ENCODE peak calls at places on chromosomes 1 and 21, in seven cellular contexts. P is D721Med, H is IMR-90, X is sigmoid colon, Z is Caco-2, R is psoas muscle, U is heart right ventricle. Q is an unnamed sample.

GRCh38 chr1:183476081-183476480 is 3.8 kb downstream of the SMG7 start:
- DNase-seq in Z (no peak), R (no peak), X (no peak), P (no peak), U (no peak), H (no peak), Q (no peak)

GRCh38 chr1:30267046-30267445 is 456.3 kb downstream of the MATN1 start:
- DNase-seq in H (no peak), Z (no peak), U (no peak), X (peak), R (no peak), P (no peak), Q (no peak)

GRCh38 chr21:16004121-16004520 is 274.3 kb downstream of the USP25 start:
- DNase-seq in Z (no peak), R (no peak), U (no peak), P (no peak), H (peak), X (no peak), Q (no peak)

GRCh38 chr1:39103321-39104157 is 77.4 kb downstream of the NDUFS5 start:
- DNase-seq in Z (no peak), X (no peak), U (no peak), R (no peak), H (peak), P (no peak), Q (no peak)

GRCh38 chr21:37758997-37759396 is 157.3 kb downstream of the KCNJ6 start:
- DNase-seq in X (no peak), R (no peak), H (peak), U (no peak), P (no peak), Z (peak), Q (peak)

GRCh38 chr1:93681549-93682412 is at the start of gene BCAR3:
- DNase-seq in Z (peak), H (peak), R (peak), P (no peak), X (peak), U (peak), Q (peak)

GRCh38 chr1:44460107-44460885 is 55.2 kb downstream of the RNF220 start:
- DNase-seq in R (no peak), X (no peak), P (no peak), H (no peak), U (no peak), Z (no peak), Q (no peak)

GRCh38 chr1:14824314-14824915 is 225.9 kb downstream of the KAZN start:
- DNase-seq in H (no peak), Z (no peak), X (no peak), U (no peak), P (no peak), R (no peak), Q (no peak)

GRCh38 chr1:165862448-165862847 is 35.0 kb downstream of the UCK2 start:
- DNase-seq in R (peak), U (no peak), Z (no peak), P (no peak), X (no peak), H (no peak), Q (no peak)

GRCh38 chr1:231369282-231369681 is 31.2 kb downstream of the SPRTN start:
- DNase-seq in P (no peak), U (no peak), X (no peak), R (no peak), H (no peak), Z (peak), Q (no peak)

GRCh38 chr1:24384251-24385090 is 29.1 kb downstream of the STPG1 start:
- DNase-seq in U (no peak), Z (no peak), R (no peak), X (no peak), H (peak), P (no peak), Q (no peak)

GRCh38 chr21:42514883-42515228 is 1.2 kb downstream of the SLC37A1 start:
- DNase-seq in P (no peak), X (no peak), U (no peak), Z (no peak), H (no peak), R (no peak), Q (no peak)

GRCh38 chr1:147167361-147167760 is 4.9 kb downstream of the PRKAB2 start:
- DNase-seq in U (no peak), X (no peak), H (peak), P (no peak), Z (peak), R (no peak), Q (no peak)

DNA sequence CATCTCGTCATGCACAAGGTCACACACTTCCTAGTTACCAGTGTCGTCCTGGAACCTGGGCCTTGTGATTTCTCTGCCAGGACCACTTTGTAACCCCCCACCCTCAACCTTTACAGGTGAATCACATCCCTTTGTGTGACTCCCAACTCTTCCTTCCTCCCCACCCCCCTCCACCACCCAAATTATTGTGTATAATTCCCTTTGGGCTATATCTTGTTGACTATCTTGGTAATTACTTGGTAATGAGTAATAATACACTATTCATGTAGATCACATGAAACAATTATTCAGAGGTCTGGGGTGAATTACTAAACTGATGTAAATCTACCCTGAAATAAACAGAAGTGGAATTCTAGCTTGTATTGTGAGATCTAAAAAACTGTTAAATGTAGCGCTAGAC is 1.7 kb downstream of the KCNK1 start:
- DNase-seq in X (no peak), Z (no peak), H (no peak), U (no peak), R (no peak), P (no peak), Q (no peak)
- TF ChIP-seq CTCF in X (no peak), Z (no peak), H (no peak), U (no peak), R (no peak), P (no peak), Q (no peak)

GRCh38 chr1:155062151-155062686 is 1.3 kb upstream of the EFNA4 start:
- DNase-seq in H (no peak), X (no peak), Z (no peak), U (no peak), R (no peak), P (no peak), Q (peak)
- TF ChIP-seq CTCF in H (peak), X (no peak), Z (peak), U (no peak), R (no peak), P (no peak), Q (no peak)

GRCh38 chr1:61079898-61080336 is 2.4 kb upstream of the NFIA start:
- DNase-seq in P (no peak), U (peak), Z (peak), R (peak), X (peak), H (peak), Q (no peak)
- TF ChIP-seq CTCF in P (peak), U (no peak), Z (no peak), R (peak), X (no peak), H (peak), Q (no peak)

GRCh38 chr1:152460529-152460899 is 46.5 kb upstream of the CRNN start:
- DNase-seq in P (no peak), R (no peak), H (no peak), U (no peak), Z (no peak), X (no peak), Q (no peak)
- TF ChIP-seq CTCF in P (no peak), R (no peak), H (no peak), U (no peak), Z (no peak), X (no peak), Q (no peak)

GRCh38 chr1:230277201-230277771 is 148.8 kb downstream of the PGBD5 start:
- DNase-seq in U (no peak), X (peak), P (no peak), Z (no peak), H (no peak), R (no peak), Q (no peak)
- TF ChIP-seq CTCF in U (no peak), X (no peak), P (no peak), Z (no peak), H (no peak), R (no peak), Q (no peak)

DNA sequence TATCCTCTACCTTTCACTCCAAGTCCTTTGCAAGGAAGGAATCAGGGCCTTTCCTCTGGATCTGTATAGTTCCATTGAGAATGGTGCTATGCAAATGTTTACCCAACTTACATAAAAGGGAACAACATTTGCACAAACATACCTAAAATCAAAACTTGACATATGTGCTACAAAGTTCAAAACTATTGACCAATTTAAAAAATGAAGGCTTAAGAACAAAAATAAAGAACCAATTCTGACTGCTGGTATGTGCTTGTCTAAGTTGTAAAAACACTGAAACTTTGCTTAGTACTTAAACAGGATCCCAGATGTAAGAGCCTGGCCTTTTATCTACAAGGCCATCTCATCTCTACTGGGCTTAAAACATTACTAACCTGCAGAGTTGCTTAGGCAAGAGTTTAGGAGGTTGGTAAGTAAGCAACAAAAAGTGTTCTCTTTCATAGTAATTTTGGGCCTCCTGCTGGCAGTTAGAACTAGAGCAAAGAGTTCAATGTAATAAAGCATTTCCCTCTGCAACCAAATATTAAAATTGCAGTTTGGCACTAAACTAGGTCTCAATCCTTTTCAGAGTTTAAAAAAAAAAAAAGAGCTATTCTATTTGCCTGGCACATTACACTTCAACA is 2.0 kb downstream of the SCMH1 start:
- DNase-seq in Z (peak), X (no peak), U (no peak), H (peak), P (no peak), R (no peak), Q (no peak)
- TF ChIP-seq CTCF in Z (peak), X (peak), U (no peak), H (peak), P (peak), R (no peak), Q (peak)

GRCh38 chr1:87792094-87792493 is 463.4 kb downstream of the LMO4 start:
- DNase-seq in U (no peak), Z (no peak), H (no peak), P (no peak), R (no peak), X (no peak), Q (no peak)
- TF ChIP-seq CTCF in U (no peak), Z (no peak), H (no peak), P (peak), R (no peak), X (no peak), Q (no peak)